ENCODE peak calls at places on chromosomes 16 and 17, in eight cellular contexts. K is tibial artery, R is fibroblast of lung, V is A549, P is endothelial cell of umbilical vein, H is heart left ventricle, Y is OCI-LY7, N is ovary. Q is an unnamed sample.

GRCh38 chr17:81125573-81126081 is 39.7 kb upstream of the PVALEF start:
- DNase-seq in K (no peak), R (no peak), V (no peak), P (no peak), H (no peak), Y (no peak), N (no peak), Q (no peak)

GRCh38 chr16:73149329-73149728 is 101.4 kb upstream of the ZFHX3 start:
- DNase-seq in K (no peak), R (no peak), V (no peak), P (peak), H (no peak), Y (no peak), N (no peak), Q (no peak)

GRCh38 chr16:2449118-2449517 is 10.8 kb upstream of the TEDC2 start:
- DNase-seq in K (no peak), R (no peak), V (no peak), P (no peak), H (no peak), Y (no peak), N (no peak), Q (no peak)

GRCh38 chr16:68490358-68490757 is 42.0 kb upstream of the SMPD3 start:
- DNase-seq in K (no peak), R (no peak), V (no peak), P (no peak), H (no peak), Y (no peak), N (no peak), Q (no peak)

GRCh38 chr17:72632026-72632684 is 460.3 kb downstream of the SLC39A11 start:
- DNase-seq in K (no peak), R (no peak), V (peak), P (no peak), H (peak), Y (no peak), N (no peak), Q (no peak)

GRCh38 chr16:28140788-28141618 is 70.8 kb downstream of the XPO6 start:
- DNase-seq in K (no peak), R (no peak), V (no peak), P (no peak), H (no peak), Y (peak), N (no peak), Q (no peak)

GRCh38 chr17:74008196-74008595 is 195.3 kb upstream of the RPL38 start:
- DNase-seq in K (no peak), R (no peak), V (peak), P (no peak), H (no peak), Y (peak), N (no peak), Q (peak)

GRCh38 chr17:10843806-10844205 is 5.9 kb upstream of the PIRT start:
- DNase-seq in K (no peak), R (no peak), V (no peak), P (no peak), H (no peak), Y (no peak), N (no peak), Q (no peak)

GRCh38 chr17:78707923-78708322 is 74.2 kb downstream of the CYTH1 start:
- DNase-seq in K (no peak), R (no peak), V (no peak), P (no peak), H (no peak), Y (no peak), N (no peak), Q (no peak)

GRCh38 chr17:40309031-40309937 is at the start of gene RARA:
- DNase-seq in K (peak), R (peak), V (peak), P (no peak), H (no peak), Y (peak), N (peak), Q (no peak)

GRCh38 chr16:81640681-81641070 is 138.4 kb upstream of the PLCG2 start:
- DNase-seq in K (no peak), R (no peak), V (no peak), P (no peak), H (no peak), Y (no peak), N (no peak), Q (no peak)

GRCh38 chr16:84730406-84731106 is 30.8 kb downstream of the USP10 start:
- DNase-seq in K (peak), R (peak), V (peak), P (peak), H (peak), Y (peak), N (peak), Q (peak)

GRCh38 chr16:27109666-27110523 is 43.2 kb downstream of the C16orf82 start:
- DNase-seq in K (peak), R (peak), V (peak), P (peak), H (peak), Y (peak), N (peak), Q (peak)

GRCh38 chr16:13307861-13308260 is 406.5 kb downstream of the SHISA9 start:
- DNase-seq in K (no peak), R (no peak), V (no peak), P (no peak), H (no peak), Y (no peak), N (no peak), Q (no peak)

GRCh38 chr16:66399031-66399430 is 28.1 kb upstream of the BEAN1 start:
- DNase-seq in K (no peak), R (peak), V (no peak), P (no peak), H (no peak), Y (no peak), N (no peak), Q (no peak)

GRCh38 chr17:50858486-50859225 is 7.5 kb downstream of the TOB1 start:
- DNase-seq in K (no peak), R (no peak), V (no peak), P (no peak), H (no peak), Y (no peak), N (no peak), Q (no peak)

GRCh38 chr17:66165537-66166123 is 26.3 kb downstream of the CEP112 start:
- DNase-seq in K (no peak), R (peak), V (peak), P (peak), H (no peak), Y (peak), N (no peak), Q (peak)

GRCh38 chr17:78534492-78535284 is 42.5 kb downstream of the DNAH17 start:
- DNase-seq in K (no peak), R (no peak), V (no peak), P (no peak), H (no peak), Y (no peak), N (no peak), Q (no peak)

GRCh38 chr17:34997355-34997862 is 17.1 kb downstream of the LIG3 start:
- DNase-seq in K (peak), R (peak), V (no peak), P (peak), H (peak), Y (no peak), N (peak), Q (no peak)

GRCh38 chr17:49851387-49852291 is 3.8 kb upstream of the TAC4 start:
- DNase-seq in K (peak), R (peak), V (peak), P (peak), H (peak), Y (peak), N (peak), Q (peak)

GRCh38 chr17:66675991-66676371 is 158.9 kb upstream of the CACNG5 start:
- DNase-seq in K (no peak), R (peak), V (no peak), P (no peak), H (no peak), Y (no peak), N (no peak), Q (no peak)

GRCh38 chr17:75131278-75132017 is at the start of gene NT5C:
- DNase-seq in K (peak), R (peak), V (peak), P (peak), H (peak), Y (peak), N (peak), Q (peak)

GRCh38 chr17:79754359-79754758 is 23.6 kb upstream of the CBX2 start:
- DNase-seq in K (no peak), R (no peak), V (no peak), P (no peak), H (no peak), Y (no peak), N (no peak), Q (no peak)

GRCh38 chr17:48513097-48513496 is 17.7 kb downstream of the HOXB1 start:
- DNase-seq in K (no peak), R (no peak), V (no peak), P (no peak), H (no peak), Y (no peak), N (no peak), Q (no peak)

GRCh38 chr17:46063239-46063638 is 64.2 kb downstream of the STH start:
- DNase-seq in K (no peak), R (peak), V (peak), P (no peak), H (no peak), Y (no peak), N (no peak), Q (peak)

GRCh38 chr16:2584742-2585650 is 47.2 kb downstream of the PDPK1 start:
- DNase-seq in K (no peak), R (peak), V (no peak), P (no peak), H (peak), Y (no peak), N (peak), Q (no peak)

GRCh38 chr16:9258423-9259051 is 167.1 kb downstream of the HAPSTR1 start:
- DNase-seq in K (no peak), R (peak), V (peak), P (peak), H (peak), Y (peak), N (no peak), Q (peak)

GRCh38 chr16:11914759-11915643 is 755 bp downstream of the GSPT1 start:
- DNase-seq in K (peak), R (peak), V (peak), P (peak), H (peak), Y (peak), N (peak), Q (peak)

GRCh38 chr16:89577055-89577759 is 1.6 kb downstream of the CPNE7 start:
- DNase-seq in K (no peak), R (no peak), V (no peak), P (no peak), H (no peak), Y (no peak), N (no peak), Q (no peak)

GRCh38 chr17:2087597-2088211 is 32.8 kb downstream of the HIC1 start:
- DNase-seq in K (peak), R (no peak), V (no peak), P (peak), H (peak), Y (peak), N (no peak), Q (no peak)

GRCh38 chr17:79647456-79647915 is 36.6 kb upstream of the RBFOX3 start:
- DNase-seq in K (no peak), R (no peak), V (no peak), P (no peak), H (no peak), Y (no peak), N (peak), Q (no peak)

GRCh38 chr17:78986048-78986648 is 6.4 kb upstream of the LGALS3BP start:
- DNase-seq in K (no peak), R (peak), V (peak), P (peak), H (no peak), Y (peak), N (no peak), Q (peak)

GRCh38 chr17:50909765-50910661 is 43.9 kb upstream of the TOB1 start:
- DNase-seq in K (no peak), R (no peak), V (no peak), P (no peak), H (no peak), Y (no peak), N (no peak), Q (no peak)

GRCh38 chr17:13917635-13918034 is 151.7 kb upstream of the COX10 start:
- DNase-seq in K (no peak), R (no peak), V (no peak), P (no peak), H (no peak), Y (peak), N (no peak), Q (no peak)

GRCh38 chr16:84508502-84508901 is 4.0 kb upstream of the MEAK7 start:
- DNase-seq in K (no peak), R (no peak), V (no peak), P (no peak), H (no peak), Y (peak), N (no peak), Q (no peak)

GRCh38 chr16:4115209-4115940 is 867 bp downstream of the ADCY9 start:
- DNase-seq in K (peak), R (peak), V (peak), P (peak), H (peak), Y (no peak), N (peak), Q (peak)

GRCh38 chr17:77144227-77144626 is 3.5 kb downstream of the SEC14L1 start:
- DNase-seq in K (no peak), R (no peak), V (no peak), P (no peak), H (no peak), Y (peak), N (no peak), Q (no peak)

GRCh38 chr17:14332331-14332730 is 31.4 kb downstream of the HS3ST3B1 start:
- DNase-seq in K (no peak), R (no peak), V (no peak), P (no peak), H (no peak), Y (no peak), N (no peak), Q (no peak)

DNA sequence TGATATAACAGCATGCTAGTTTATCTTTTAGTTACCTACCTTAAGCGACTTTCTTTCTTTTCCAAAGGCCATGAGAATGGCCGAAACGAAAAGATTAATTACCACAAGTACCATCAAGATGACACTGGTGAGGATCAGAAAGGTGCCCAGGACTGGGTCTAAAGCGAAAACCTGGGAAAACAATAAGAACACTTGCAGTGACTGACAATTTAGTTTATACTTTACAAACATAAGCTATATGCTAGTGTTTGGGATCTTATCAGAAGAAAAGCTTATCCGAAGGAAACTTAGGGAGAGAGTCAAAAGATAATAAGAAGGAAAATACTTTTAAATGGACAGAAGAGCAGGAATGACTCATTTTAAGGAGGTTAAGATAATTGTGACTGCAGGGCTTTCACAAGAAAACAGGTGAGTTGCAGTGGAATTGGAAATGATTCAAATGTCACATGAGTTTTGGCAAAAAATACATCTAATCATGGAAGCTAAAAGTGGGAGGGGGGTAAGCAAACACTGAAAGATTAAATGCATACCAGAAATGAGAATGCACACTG is 34.8 kb downstream of the IST1 start:
- DNase-seq in K (no peak), R (no peak), V (no peak), P (no peak), H (no peak), Y (no peak), N (no peak), Q (no peak)
- H3K27ac ChIP-seq in K (no peak), R (peak), V (no peak), P (no peak), H (peak), Y (no peak), N (no peak), Q (no peak)

GRCh38 chr17:916315-916714 is 63.3 kb downstream of the NXN start:
- DNase-seq in K (no peak), R (no peak), V (no peak), P (no peak), H (no peak), Y (no peak), N (no peak), Q (no peak)
- TF ChIP-seq CTCF in K (no peak), R (no peak), V (no peak), P (peak), H (no peak), Y (no peak), N (no peak), Q (no peak)

DNA sequence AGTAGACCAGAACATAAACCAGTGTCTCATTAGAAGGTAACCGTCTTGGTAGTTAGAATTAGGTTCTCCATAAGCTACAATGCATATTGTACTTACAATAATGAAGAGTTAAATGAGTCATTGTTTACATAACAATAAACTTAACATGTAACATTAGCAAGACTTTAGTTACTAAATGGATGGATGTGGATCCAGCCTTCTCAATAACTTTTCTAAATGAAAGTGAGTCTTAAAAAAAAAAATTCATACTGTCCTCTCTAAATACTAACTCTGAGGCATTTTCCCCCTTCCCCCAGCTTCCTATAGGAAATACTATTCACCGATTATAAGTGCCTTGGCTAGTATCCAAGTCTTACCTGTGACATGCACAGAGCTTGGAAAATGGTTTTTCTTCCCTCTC is 155.3 kb downstream of the CYB561 start:
- DNase-seq in K (no peak), R (no peak), V (no peak), P (peak), H (no peak), Y (no peak), N (no peak), Q (no peak)
- H3K27ac ChIP-seq in K (no peak), R (no peak), V (no peak), P (no peak), H (no peak), Y (no peak), N (no peak), Q (no peak)

DNA sequence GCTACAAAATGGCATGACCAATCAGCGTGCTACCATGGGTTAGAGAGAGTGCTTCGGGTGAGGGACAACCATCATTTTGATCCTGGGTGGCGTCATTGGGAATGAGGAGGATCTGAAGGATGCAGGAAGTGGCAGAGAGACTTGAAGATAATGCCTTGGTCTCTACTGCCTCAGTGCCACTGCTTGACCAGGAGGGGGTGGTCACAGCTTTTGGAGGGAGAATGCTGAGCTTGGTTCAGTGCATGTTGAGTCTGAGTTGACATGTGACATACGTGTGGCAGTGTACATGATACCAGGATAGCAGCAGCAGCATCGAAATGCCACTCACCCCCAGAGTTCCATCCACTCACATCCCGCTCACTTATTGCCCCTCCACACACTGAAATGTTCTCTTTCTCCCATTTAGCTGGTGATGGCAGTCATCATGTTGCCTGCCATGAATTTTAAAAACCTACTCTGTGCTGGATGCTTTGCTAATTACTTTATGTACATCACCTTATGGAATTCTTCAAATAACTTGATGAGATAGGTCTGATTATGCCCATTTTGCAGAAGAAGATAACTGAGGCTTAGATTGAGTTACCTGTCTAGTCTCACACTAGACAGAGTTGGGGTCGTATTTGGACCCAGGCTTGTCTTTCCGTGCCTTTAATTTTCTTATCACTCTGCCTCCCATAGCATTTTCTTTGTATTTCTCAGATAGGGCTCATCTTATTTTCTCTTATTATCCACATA is 36.7 kb downstream of the ARSG start:
- DNase-seq in K (no peak), R (no peak), V (no peak), P (no peak), H (no peak), Y (no peak), N (no peak), Q (no peak)
- TF ChIP-seq CTCF in K (no peak), R (no peak), V (no peak), P (no peak), H (no peak), Y (peak), N (no peak), Q (peak)

GRCh38 chr17:47264171-47264570 is 10.5 kb downstream of the ITGB3 start:
- DNase-seq in K (no peak), R (no peak), V (no peak), P (no peak), H (no peak), Y (no peak), N (no peak), Q (no peak)

GRCh38 chr17:47267354-47267828 is 13.8 kb downstream of the ITGB3 start:
- DNase-seq in K (no peak), R (peak), V (peak), P (no peak), H (no peak), Y (no peak), N (no peak), Q (no peak)

GRCh38 chr17:47266782-47267181 is 13.2 kb downstream of the ITGB3 start:
- DNase-seq in K (no peak), R (peak), V (no peak), P (no peak), H (no peak), Y (no peak), N (no peak), Q (no peak)

GRCh38 chr17:47262586-47262985 is 9.0 kb downstream of the ITGB3 start:
- DNase-seq in K (no peak), R (no peak), V (no peak), P (peak), H (no peak), Y (no peak), N (no peak), Q (no peak)

DNA sequence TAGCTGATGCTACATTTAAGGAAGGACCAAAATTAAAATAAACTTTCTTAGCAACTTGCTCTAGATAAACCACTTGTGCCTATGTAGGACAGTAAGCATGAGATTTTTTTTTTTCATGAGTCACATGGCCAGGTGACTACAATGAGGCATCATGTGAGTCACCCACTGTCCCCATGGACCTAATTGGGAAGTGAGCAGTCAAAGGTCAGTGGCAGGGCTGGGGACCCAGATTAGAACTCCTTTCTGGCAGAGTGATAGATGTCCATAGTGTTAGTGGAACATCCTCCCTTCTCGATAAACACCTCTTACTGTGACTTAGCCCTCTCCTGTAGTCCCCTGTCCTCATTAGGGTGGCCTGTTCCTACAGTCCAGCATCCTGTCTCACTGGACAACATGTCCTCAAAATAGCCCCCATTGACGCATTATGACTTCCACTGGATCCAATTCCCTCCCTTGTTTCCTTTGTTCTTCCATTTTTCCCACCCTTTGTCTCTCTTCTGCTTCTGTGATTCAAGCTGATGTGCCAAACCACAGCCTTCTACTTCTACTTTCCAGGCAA is 12.4 kb downstream of the ITGB3 start:
- DNase-seq in K (peak), R (peak), V (peak), P (peak), H (peak), Y (no peak), N (no peak), Q (no peak)
- H3K27ac ChIP-seq in K (peak), R (peak), V (peak), P (peak), H (no peak), Y (no peak), N (no peak), Q (no peak)

GRCh38 chr17:3659541-3660111 is 8.8 kb downstream of the TAX1BP3 start:
- DNase-seq in K (peak), R (peak), V (peak), P (no peak), H (peak), Y (no peak), N (peak), Q (no peak)
- TF ChIP-seq CTCF in K (peak), R (peak), V (no peak), P (no peak), H (no peak), Y (no peak), N (peak), Q (no peak)

GRCh38 chr17:54983260-54983659 is 14.7 kb downstream of the STXBP4 start:
- DNase-seq in K (no peak), R (no peak), V (no peak), P (no peak), H (no peak), Y (no peak), N (no peak), Q (no peak)
- H3K27ac ChIP-seq in K (peak), R (no peak), V (no peak), P (no peak), H (peak), Y (no peak), N (peak), Q (no peak)

Q was measured in A673.